ENCODE peak calls at places on chromosome 22, in seven cellular contexts. J is left ventricle myocardium inferior; T is activated effector memory CD4-positive, alpha-beta T cell treated with Interleukin-2 at 50 U/mL for 16 hours; D is activated gamma-delta T cell treated with Interleukin-2 at 50 U/mL for 16 hours; R is glomerular endothelial cell; O is fibroblast of mammary gland; E is NCI-H146. Y is an unnamed sample.

GRCh38 chr22:40567106-40567505 is 69.4 kb downstream of the MRTFA start:
- DNase-seq in J (no peak), T (no peak), D (no peak), R (no peak), O (no peak), E (no peak), Y (no peak)

GRCh38 chr22:47967841-47968240 is 1205.4 kb downstream of the TBC1D22A start:
- DNase-seq in J (no peak), T (no peak), D (no peak), R (no peak), O (no peak), E (peak; percentile 1), Y (no peak)

GRCh38 chr22:39999144-39999757 is 4.5 kb downstream of the FAM83F start:
- DNase-seq in J (no peak), T (no peak), D (no peak), R (no peak), O (peak; percentile 61), E (peak; percentile 14), Y (no peak)

GRCh38 chr22:46002757-46003270 is 25.9 kb upstream of the WNT7B start:
- DNase-seq in J (peak; percentile 19), T (no peak), D (no peak), R (no peak), O (peak; percentile 62), E (no peak), Y (no peak)

GRCh38 chr22:42185915-42186439 is 55.4 kb upstream of the CYP2D6 start:
- DNase-seq in J (no peak), T (no peak), D (no peak), R (no peak), O (no peak), E (peak; percentile 15), Y (no peak)

GRCh38 chr22:26134654-26135330 is 34.5 kb upstream of the SEZ6L start:
- DNase-seq in J (no peak), T (no peak), D (no peak), R (no peak), O (no peak), E (no peak), Y (no peak)

GRCh38 chr22:38842512-38843200 is 1.2 kb downstream of the NPTXR start:
- DNase-seq in J (no peak), T (no peak), D (no peak), R (no peak), O (no peak), E (no peak), Y (no peak)

GRCh38 chr22:46990937-46991520 is 228.6 kb downstream of the TBC1D22A start:
- DNase-seq in J (no peak), T (no peak), D (no peak), R (no peak), O (no peak), E (no peak), Y (no peak)

GRCh38 chr22:19806213-19807160 is 45.9 kb downstream of the TBX1 start:
- DNase-seq in J (peak; percentile 12), T (no peak), D (peak; percentile 2), R (no peak), O (no peak), E (no peak), Y (peak; percentile 15)

GRCh38 chr22:43113516-43114251 is 3.1 kb downstream of the BIK start:
- DNase-seq in J (no peak), T (no peak), D (no peak), R (no peak), O (no peak), E (no peak), Y (no peak)

GRCh38 chr22:32411388-32411787 is 659 bp downstream of the RTCB start:
- DNase-seq in J (no peak), T (no peak), D (no peak), R (no peak), O (peak; percentile 23), E (no peak), Y (no peak)

GRCh38 chr22:28874061-28874460 is 9.3 kb upstream of the ZNRF3 start:
- DNase-seq in J (no peak), T (no peak), D (no peak), R (no peak), O (no peak), E (no peak), Y (no peak)

GRCh38 chr22:24175160-24175808 is 6.0 kb upstream of the SUSD2 start:
- DNase-seq in J (peak; percentile 85), T (peak; percentile 25), D (peak; percentile 67), R (peak; percentile 12), O (peak; percentile 71), E (peak; percentile 56), Y (peak; percentile 85)

GRCh38 chr22:24953294-24954113 is 988 bp downstream of the KIAA1671 start:
- DNase-seq in J (peak; percentile 53), T (no peak), D (no peak), R (no peak), O (no peak), E (peak; percentile 22), Y (peak; percentile 50)

GRCh38 chr22:39620924-39621690 is 50.6 kb downstream of the CACNA1I start:
- DNase-seq in J (no peak), T (no peak), D (no peak), R (no peak), O (no peak), E (no peak), Y (no peak)

GRCh38 chr22:46172522-46172921 is 22.2 kb downstream of the PPARA start:
- DNase-seq in J (peak; percentile 45), T (no peak), D (no peak), R (no peak), O (no peak), E (no peak), Y (no peak)

GRCh38 chr22:37273846-37274225 is 8.5 kb upstream of the CYTH4 start:
- DNase-seq in J (no peak), T (no peak), D (no peak), R (no peak), O (no peak), E (no peak), Y (no peak)

GRCh38 chr22:45212992-45213751 is 27.5 kb downstream of the KIAA0930 start:
- DNase-seq in J (peak; percentile 48), T (no peak), D (no peak), R (no peak), O (peak; percentile 87), E (no peak), Y (peak; percentile 49)

GRCh38 chr22:49462795-49463194 is 364.9 kb downstream of the BRD1 start:
- DNase-seq in J (no peak), T (no peak), D (peak; percentile 10), R (no peak), O (no peak), E (no peak), Y (no peak)

GRCh38 chr22:36182056-36182455 is 19.6 kb downstream of the APOL4 start:
- DNase-seq in J (no peak), T (no peak), D (no peak), R (no peak), O (no peak), E (no peak), Y (no peak)

GRCh38 chr22:21921729-21922128 is 30.9 kb downstream of the PPM1F start:
- DNase-seq in J (no peak), T (no peak), D (no peak), R (no peak), O (no peak), E (no peak), Y (no peak)

GRCh38 chr22:37033605-37034430 is 14.3 kb downstream of the MPST start:
- DNase-seq in J (no peak), T (no peak), D (no peak), R (no peak), O (no peak), E (no peak), Y (no peak)

GRCh38 chr22:36369922-36370781 is 17.6 kb downstream of the MYH9 start:
- DNase-seq in J (peak; percentile 48), T (no peak), D (no peak), R (no peak), O (peak; percentile 48), E (peak; percentile 60), Y (peak; percentile 55)

GRCh38 chr22:33357894-33358440 is 299.8 kb upstream of the SYN3 start:
- DNase-seq in J (no peak), T (no peak), D (no peak), R (no peak), O (no peak), E (no peak), Y (no peak)

GRCh38 chr22:44357962-44358553 is 45.3 kb upstream of the SHISAL1 start:
- DNase-seq in J (peak; percentile 44), T (no peak), D (no peak), R (no peak), O (no peak), E (peak; percentile 28), Y (no peak)

GRCh38 chr22:45112136-45112879 is 51.4 kb upstream of the NUP50 start:
- DNase-seq in J (no peak), T (no peak), D (no peak), R (no peak), O (peak; percentile 83), E (no peak), Y (no peak)

GRCh38 chr22:40199223-40199622 is 21.5 kb downstream of the TNRC6B start:
- DNase-seq in J (no peak), T (no peak), D (no peak), R (no peak), O (no peak), E (no peak), Y (no peak)

Y was measured in heart right ventricle.